ENCODE peak calls at places on chromosomes 11 and 22, in seven cellular contexts. X is neuronal stem cell, T is SJSA1, D is lower lobe of right lung, P is left lung, Q is lung, S is left ventricle myocardium inferior. O is an unnamed sample.
A peak's percentile ranks its signal among the peaks of the same experiment; 100 is the strongest.

GRCh38 chr11:47917643-47918369 is 62.6 kb upstream of the PTPRJ start:
- DNase-seq in P (peak; percentile 95), T (peak; percentile 87), D (peak; percentile 92), X (no peak), Q (peak; percentile 95), S (peak; percentile 78), O (no peak)

GRCh38 chr22:46057206-46057605 is 80.2 kb upstream of the WNT7B start:
- DNase-seq in S (peak; percentile 27), T (no peak), P (peak; percentile 29), X (no peak), Q (no peak), D (peak; percentile 39), O (no peak)

GRCh38 chr22:30270841-30271240 is 4.2 kb upstream of the OSM start:
- DNase-seq in X (no peak), T (no peak), S (peak; percentile 70), D (peak; percentile 90), Q (peak; percentile 77), P (peak; percentile 92), O (no peak)

GRCh38 chr22:44615146-44615545 is 86.9 kb upstream of the PRR5 start:
- DNase-seq in T (no peak), D (peak; percentile 24), P (no peak), S (no peak), Q (no peak), X (no peak), O (no peak)

GRCh38 chr11:73001615-73002014 is 140.5 kb downstream of the FCHSD2 start:
- DNase-seq in P (no peak), X (no peak), S (no peak), D (no peak), Q (no peak), T (no peak), O (no peak)

GRCh38 chr11:124760806-124761205 is 1.3 kb downstream of the ESAM start:
- DNase-seq in X (no peak), S (no peak), Q (no peak), T (no peak), P (no peak), D (no peak), O (no peak)

GRCh38 chr11:95108159-95108611 is 18.5 kb downstream of the ENDOD1 start:
- DNase-seq in Q (no peak), X (no peak), P (no peak), T (no peak), S (peak; percentile 24), D (no peak), O (no peak)

GRCh38 chr11:11849127-11849746 is 7.5 kb downstream of the USP47 start:
- DNase-seq in T (peak; percentile 42), X (peak; percentile 48), S (peak; percentile 34), Q (peak; percentile 59), D (peak; percentile 53), P (peak; percentile 41), O (no peak)

GRCh38 chr11:106331163-106331562 is 253.7 kb downstream of the AASDHPPT start:
- DNase-seq in X (no peak), T (no peak), D (no peak), S (no peak), P (no peak), Q (no peak), O (peak; percentile 21)

GRCh38 chr11:47007579-47007978 is 71.0 kb downstream of the CSTPP1 start:
- DNase-seq in D (no peak), P (no peak), Q (no peak), X (no peak), S (no peak), T (no peak), O (no peak)

GRCh38 chr11:129881570-129882170 is 13.7 kb downstream of the NFRKB start:
- DNase-seq in X (no peak), Q (no peak), T (no peak), S (no peak), P (no peak), D (no peak), O (no peak)

GRCh38 chr22:38957808-38958207 is 399 bp downstream of the APOBEC3A start:
- DNase-seq in P (no peak), S (no peak), Q (no peak), T (no peak), X (no peak), D (no peak), O (no peak)

GRCh38 chr22:38958359-38958943 is 1.0 kb downstream of the APOBEC3A start:
- DNase-seq in T (no peak), X (no peak), P (no peak), S (no peak), Q (no peak), D (no peak), O (no peak)

GRCh38 chr22:38956551-38956950 is 858 bp upstream of the APOBEC3A start:
- DNase-seq in X (no peak), P (peak; percentile 27), T (no peak), S (no peak), Q (no peak), D (no peak), O (no peak)

GRCh38 chr22:38955926-38956325 is 1.5 kb upstream of the APOBEC3A start:
- DNase-seq in D (no peak), S (no peak), P (peak; percentile 28), T (no peak), X (no peak), Q (no peak), O (no peak)

GRCh38 chr22:38957046-38957770 is at the start of gene APOBEC3A:
- DNase-seq in D (peak; percentile 78), P (peak; percentile 78), Q (no peak), T (no peak), X (no peak), S (peak; percentile 29), O (no peak)
- H3K4me1 ChIP-seq in D (peaks cover 14% of the 10 kb centered on the region), P (no peaks in the 10 kb centered on the region), Q (no peaks in the 10 kb centered on the region), T (no peaks in the 10 kb centered on the region), X (no peaks in the 10 kb centered on the region), S (peaks cover 8% of the 10 kb centered on the region), O (no peaks in the 10 kb centered on the region)

GRCh38 chr11:121431820-121432526 is 20.1 kb upstream of the SORL1 start:
- DNase-seq in D (no peak), X (no peak), Q (no peak), P (no peak), T (no peak), S (no peak), O (no peak)
- H3K4me1 ChIP-seq in D (peaks cover 3% of the 10 kb centered on the region), X (no peaks in the 10 kb centered on the region), Q (no peaks in the 10 kb centered on the region), P (peaks cover 3% of the 10 kb centered on the region), T (no peaks in the 10 kb centered on the region), S (peaks cover 5% of the 10 kb centered on the region), O (no peaks in the 10 kb centered on the region)

GRCh38 chr22:40004836-40005235 is 10.1 kb downstream of the FAM83F start:
- DNase-seq in S (no peak), X (no peak), P (no peak), D (no peak), Q (no peak), T (no peak), O (no peak)
- H3K4me1 ChIP-seq in S (peaks cover 7% of the 10 kb centered on the region), X (peaks cover 11% of the 10 kb centered on the region), P (no peaks in the 10 kb centered on the region), D (no peaks in the 10 kb centered on the region), Q (no peaks in the 10 kb centered on the region), T (no peaks in the 10 kb centered on the region), O (peaks cover 94% of the 10 kb centered on the region)

GRCh38 chr11:77175869-77176539 is 48.0 kb downstream of the MYO7A start:
- DNase-seq in X (no peak), S (peak; percentile 56), T (no peak), P (peak; percentile 66), D (peak; percentile 66), Q (no peak), O (no peak)
- H3K4me1 ChIP-seq in X (peaks cover 39% of the 10 kb centered on the region), S (peaks cover 4% of the 10 kb centered on the region), T (no peaks in the 10 kb centered on the region), P (no peaks in the 10 kb centered on the region), D (no peaks in the 10 kb centered on the region), Q (no peaks in the 10 kb centered on the region), O (no peaks in the 10 kb centered on the region)

DNA sequence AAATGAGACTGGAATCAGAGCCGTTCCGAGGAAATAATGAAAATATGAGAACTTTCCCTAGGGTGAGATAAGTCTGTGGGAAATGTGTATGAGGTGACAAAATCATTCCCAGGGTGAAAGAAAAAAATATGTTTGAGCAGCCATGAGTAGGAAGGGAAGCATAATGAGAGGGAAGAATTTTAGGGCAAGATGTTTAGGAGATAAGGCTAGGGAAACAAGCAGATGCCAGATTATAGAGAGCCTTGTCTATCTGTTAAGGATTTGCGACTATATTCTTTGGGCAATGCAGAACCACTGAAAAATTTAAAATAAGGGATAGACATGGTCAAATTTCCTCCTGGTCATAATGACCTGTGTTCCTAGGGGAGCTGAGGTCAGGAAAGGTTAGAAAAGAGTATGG is 54.4 kb downstream of the STIM1 start:
- DNase-seq in P (no peak), X (no peak), S (no peak), D (no peak), Q (no peak), T (no peak), O (no peak)
- H3K4me1 ChIP-seq in P (no peaks in the 10 kb centered on the region), X (peaks cover 8% of the 10 kb centered on the region), S (peaks cover 11% of the 10 kb centered on the region), D (peaks cover 23% of the 10 kb centered on the region), Q (peaks cover 6% of the 10 kb centered on the region), T (peaks cover 25% of the 10 kb centered on the region), O (peaks cover 34% of the 10 kb centered on the region)

DNA sequence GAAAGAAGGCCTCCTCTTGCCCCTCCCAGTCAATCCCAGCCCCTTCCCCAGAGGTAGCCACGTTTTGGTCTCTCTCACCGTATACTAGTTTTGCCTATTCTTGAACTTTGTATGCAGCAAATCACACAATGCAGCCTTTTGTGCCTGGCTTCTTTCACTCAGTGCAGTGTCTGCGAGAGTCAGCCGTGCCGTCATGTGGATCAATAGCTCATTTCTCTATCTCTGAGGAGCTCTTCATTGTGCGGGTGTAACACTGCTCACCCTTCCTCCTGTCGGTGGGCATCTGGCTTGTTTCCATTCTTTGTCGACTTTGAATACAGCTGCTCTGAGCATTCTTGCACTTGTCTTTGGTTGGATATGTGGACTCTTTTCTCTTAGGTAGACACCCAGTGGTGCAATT is 146.5 kb downstream of the CACNA1I start:
- DNase-seq in P (no peak), X (no peak), Q (no peak), D (peak; percentile 10), T (no peak), S (no peak), O (no peak)
- H3K4me1 ChIP-seq in P (no peaks in the 10 kb centered on the region), X (peaks cover 6% of the 10 kb centered on the region), Q (no peaks in the 10 kb centered on the region), D (no peaks in the 10 kb centered on the region), T (no peaks in the 10 kb centered on the region), S (no peaks in the 10 kb centered on the region), O (no peaks in the 10 kb centered on the region)

O was measured in keratinocyte.